ENCODE peak calls at places on chromosomes 6 and 20, in eight cellular contexts. One of them, this sample, is unnamed.
A peak's percentile ranks its signal among the peaks of the same experiment; 100 is the strongest.

GRCh38 chr20:19814241-19814640 is 56.2 kb downstream of the RIN2 start:
- DNase-seq in pulmonary artery endothelial cell: no peak
- DNase-seq in RPMI7951: no peak
- DNase-seq in CD4-positive, alpha-beta T cell: no peak
- DNase-seq in NCI-H460: no peak
- DNase-seq in effector CD8-positive, alpha-beta T cell: no peak
- DNase-seq in stimulated activated CD8-positive, alpha-beta memory T cell treated with anti-CD3 and anti-CD28 coated beads, Interleukin-15, amount 100 ng/mL, for 1 hour: no peak
- DNase-seq in HEK293T: no peak
- DNase-seq in this sample: no peak

GRCh38 chr6:166307082-166307980 is 861 bp downstream of the PRR18 start:
- DNase-seq in pulmonary artery endothelial cell: no peak
- DNase-seq in RPMI7951: no peak
- DNase-seq in HEK293T: no peak
- DNase-seq in NCI-H460: no peak
- DNase-seq in CD4-positive, alpha-beta T cell: no peak
- DNase-seq in stimulated activated CD8-positive, alpha-beta memory T cell treated with anti-CD3 and anti-CD28 coated beads, Interleukin-15, amount 100 ng/mL, for 1 hour: no peak
- DNase-seq in effector CD8-positive, alpha-beta T cell: no peak
- DNase-seq in this sample: peak; percentile 76

GRCh38 chr6:155314773-155315515 is 660 bp upstream of the TFB1M start:
- DNase-seq in effector CD8-positive, alpha-beta T cell: peak; percentile 16
- DNase-seq in NCI-H460: peak; percentile 68
- DNase-seq in CD4-positive, alpha-beta T cell: no peak
- DNase-seq in pulmonary artery endothelial cell: peak; percentile 58
- DNase-seq in RPMI7951: peak; percentile 93
- DNase-seq in stimulated activated CD8-positive, alpha-beta memory T cell treated with anti-CD3 and anti-CD28 coated beads, Interleukin-15, amount 100 ng/mL, for 1 hour: peak; percentile 10
- DNase-seq in HEK293T: peak; percentile 67
- DNase-seq in this sample: no peak

GRCh38 chr6:9040718-9041117 is 605.4 kb upstream of the SLC35B3 start:
- DNase-seq in stimulated activated CD8-positive, alpha-beta memory T cell treated with anti-CD3 and anti-CD28 coated beads, Interleukin-15, amount 100 ng/mL, for 1 hour: no peak
- DNase-seq in CD4-positive, alpha-beta T cell: no peak
- DNase-seq in NCI-H460: no peak
- DNase-seq in effector CD8-positive, alpha-beta T cell: no peak
- DNase-seq in pulmonary artery endothelial cell: no peak
- DNase-seq in HEK293T: no peak
- DNase-seq in RPMI7951: no peak
- DNase-seq in this sample: no peak

GRCh38 chr6:72464791-72465691 is 156.8 kb upstream of the KCNQ5 start:
- DNase-seq in NCI-H460: no peak
- DNase-seq in CD4-positive, alpha-beta T cell: no peak
- DNase-seq in effector CD8-positive, alpha-beta T cell: no peak
- DNase-seq in stimulated activated CD8-positive, alpha-beta memory T cell treated with anti-CD3 and anti-CD28 coated beads, Interleukin-15, amount 100 ng/mL, for 1 hour: no peak
- DNase-seq in RPMI7951: peak; percentile 4
- DNase-seq in HEK293T: no peak
- DNase-seq in pulmonary artery endothelial cell: no peak
- DNase-seq in this sample: no peak

GRCh38 chr20:47676219-47676721 is 109.0 kb downstream of the SULF2 start:
- DNase-seq in NCI-H460: no peak
- DNase-seq in CD4-positive, alpha-beta T cell: no peak
- DNase-seq in pulmonary artery endothelial cell: no peak
- DNase-seq in effector CD8-positive, alpha-beta T cell: no peak
- DNase-seq in HEK293T: no peak
- DNase-seq in stimulated activated CD8-positive, alpha-beta memory T cell treated with anti-CD3 and anti-CD28 coated beads, Interleukin-15, amount 100 ng/mL, for 1 hour: no peak
- DNase-seq in RPMI7951: no peak
- DNase-seq in this sample: no peak

GRCh38 chr20:1291191-1291741 is 25.2 kb downstream of the SNPH start:
- DNase-seq in pulmonary artery endothelial cell: no peak
- DNase-seq in RPMI7951: peak; percentile 49
- DNase-seq in stimulated activated CD8-positive, alpha-beta memory T cell treated with anti-CD3 and anti-CD28 coated beads, Interleukin-15, amount 100 ng/mL, for 1 hour: no peak
- DNase-seq in effector CD8-positive, alpha-beta T cell: no peak
- DNase-seq in HEK293T: no peak
- DNase-seq in CD4-positive, alpha-beta T cell: no peak
- DNase-seq in NCI-H460: no peak
- DNase-seq in this sample: no peak

GRCh38 chr20:25467441-25467840 is 60.0 kb downstream of the GINS1 start:
- DNase-seq in stimulated activated CD8-positive, alpha-beta memory T cell treated with anti-CD3 and anti-CD28 coated beads, Interleukin-15, amount 100 ng/mL, for 1 hour: no peak
- DNase-seq in CD4-positive, alpha-beta T cell: no peak
- DNase-seq in HEK293T: no peak
- DNase-seq in effector CD8-positive, alpha-beta T cell: no peak
- DNase-seq in pulmonary artery endothelial cell: no peak
- DNase-seq in RPMI7951: no peak
- DNase-seq in NCI-H460: no peak
- DNase-seq in this sample: no peak

GRCh38 chr6:32703347-32703746 is 36.9 kb upstream of the HLA-DQB1 start:
- DNase-seq in HEK293T: no peak
- DNase-seq in NCI-H460: no peak
- DNase-seq in CD4-positive, alpha-beta T cell: no peak
- DNase-seq in RPMI7951: no peak
- DNase-seq in pulmonary artery endothelial cell: no peak
- DNase-seq in stimulated activated CD8-positive, alpha-beta memory T cell treated with anti-CD3 and anti-CD28 coated beads, Interleukin-15, amount 100 ng/mL, for 1 hour: no peak
- DNase-seq in effector CD8-positive, alpha-beta T cell: no peak
- DNase-seq in this sample: no peak

GRCh38 chr6:22026160-22026678 is 270.6 kb downstream of the PRL start:
- DNase-seq in CD4-positive, alpha-beta T cell: no peak
- DNase-seq in effector CD8-positive, alpha-beta T cell: no peak
- DNase-seq in pulmonary artery endothelial cell: no peak
- DNase-seq in stimulated activated CD8-positive, alpha-beta memory T cell treated with anti-CD3 and anti-CD28 coated beads, Interleukin-15, amount 100 ng/mL, for 1 hour: no peak
- DNase-seq in NCI-H460: no peak
- DNase-seq in HEK293T: no peak
- DNase-seq in RPMI7951: peak; percentile 17
- DNase-seq in this sample: no peak

GRCh38 chr20:35174458-35175216 is 2.8 kb downstream of the PROCR start:
- DNase-seq in NCI-H460: no peak
- DNase-seq in RPMI7951: no peak
- DNase-seq in pulmonary artery endothelial cell: no peak
- DNase-seq in HEK293T: peak; percentile 65
- DNase-seq in effector CD8-positive, alpha-beta T cell: no peak
- DNase-seq in stimulated activated CD8-positive, alpha-beta memory T cell treated with anti-CD3 and anti-CD28 coated beads, Interleukin-15, amount 100 ng/mL, for 1 hour: no peak
- DNase-seq in CD4-positive, alpha-beta T cell: no peak
- DNase-seq in this sample: peak; percentile 28

GRCh38 chr6:6931047-6932025 is 176.4 kb upstream of the RREB1 start:
- DNase-seq in pulmonary artery endothelial cell: no peak
- DNase-seq in CD4-positive, alpha-beta T cell: no peak
- DNase-seq in stimulated activated CD8-positive, alpha-beta memory T cell treated with anti-CD3 and anti-CD28 coated beads, Interleukin-15, amount 100 ng/mL, for 1 hour: no peak
- DNase-seq in effector CD8-positive, alpha-beta T cell: no peak
- DNase-seq in NCI-H460: no peak
- DNase-seq in RPMI7951: no peak
- DNase-seq in HEK293T: no peak
- DNase-seq in this sample: no peak

GRCh38 chr6:11437824-11438459 is 99.6 kb upstream of the TMEM170B start:
- DNase-seq in pulmonary artery endothelial cell: peak; percentile 58
- DNase-seq in CD4-positive, alpha-beta T cell: no peak
- DNase-seq in NCI-H460: no peak
- DNase-seq in HEK293T: no peak
- DNase-seq in effector CD8-positive, alpha-beta T cell: no peak
- DNase-seq in RPMI7951: peak; percentile 79
- DNase-seq in stimulated activated CD8-positive, alpha-beta memory T cell treated with anti-CD3 and anti-CD28 coated beads, Interleukin-15, amount 100 ng/mL, for 1 hour: no peak
- DNase-seq in this sample: no peak

GRCh38 chr6:104995989-104996617 is 39.2 kb downstream of the LIN28B start:
- DNase-seq in HEK293T: no peak
- DNase-seq in pulmonary artery endothelial cell: no peak
- DNase-seq in effector CD8-positive, alpha-beta T cell: no peak
- DNase-seq in CD4-positive, alpha-beta T cell: no peak
- DNase-seq in stimulated activated CD8-positive, alpha-beta memory T cell treated with anti-CD3 and anti-CD28 coated beads, Interleukin-15, amount 100 ng/mL, for 1 hour: no peak
- DNase-seq in RPMI7951: peak; percentile 2
- DNase-seq in NCI-H460: no peak
- DNase-seq in this sample: no peak

GRCh38 chr6:1865585-1865984 is 255.9 kb downstream of the FOXC1 start:
- DNase-seq in HEK293T: no peak
- DNase-seq in RPMI7951: peak; percentile 16
- DNase-seq in NCI-H460: no peak
- DNase-seq in stimulated activated CD8-positive, alpha-beta memory T cell treated with anti-CD3 and anti-CD28 coated beads, Interleukin-15, amount 100 ng/mL, for 1 hour: no peak
- DNase-seq in CD4-positive, alpha-beta T cell: no peak
- DNase-seq in effector CD8-positive, alpha-beta T cell: no peak
- DNase-seq in pulmonary artery endothelial cell: no peak
- DNase-seq in this sample: no peak

GRCh38 chr20:7196481-7196880 is 429.0 kb downstream of the BMP2 start:
- DNase-seq in stimulated activated CD8-positive, alpha-beta memory T cell treated with anti-CD3 and anti-CD28 coated beads, Interleukin-15, amount 100 ng/mL, for 1 hour: no peak
- DNase-seq in CD4-positive, alpha-beta T cell: no peak
- DNase-seq in pulmonary artery endothelial cell: no peak
- DNase-seq in HEK293T: no peak
- DNase-seq in RPMI7951: peak; percentile 3
- DNase-seq in NCI-H460: no peak
- DNase-seq in effector CD8-positive, alpha-beta T cell: no peak
- DNase-seq in this sample: no peak

GRCh38 chr6:17584241-17584803 is 15.8 kb upstream of the FAM8A1 start:
- DNase-seq in stimulated activated CD8-positive, alpha-beta memory T cell treated with anti-CD3 and anti-CD28 coated beads, Interleukin-15, amount 100 ng/mL, for 1 hour: no peak
- DNase-seq in RPMI7951: peak; percentile 76
- DNase-seq in pulmonary artery endothelial cell: peak; percentile 74
- DNase-seq in NCI-H460: peak; percentile 55
- DNase-seq in CD4-positive, alpha-beta T cell: no peak
- DNase-seq in effector CD8-positive, alpha-beta T cell: no peak
- DNase-seq in HEK293T: peak; percentile 59
- DNase-seq in this sample: no peak

GRCh38 chr6:11384531-11385309 is 152.3 kb upstream of the NEDD9 start:
- DNase-seq in effector CD8-positive, alpha-beta T cell: no peak
- DNase-seq in pulmonary artery endothelial cell: no peak
- DNase-seq in RPMI7951: peak; percentile 81
- DNase-seq in CD4-positive, alpha-beta T cell: no peak
- DNase-seq in HEK293T: no peak
- DNase-seq in NCI-H460: no peak
- DNase-seq in stimulated activated CD8-positive, alpha-beta memory T cell treated with anti-CD3 and anti-CD28 coated beads, Interleukin-15, amount 100 ng/mL, for 1 hour: no peak
- DNase-seq in this sample: no peak

GRCh38 chr6:109374493-109374892 is 7.8 kb downstream of the CD164 start:
- DNase-seq in effector CD8-positive, alpha-beta T cell: no peak
- DNase-seq in RPMI7951: no peak
- DNase-seq in stimulated activated CD8-positive, alpha-beta memory T cell treated with anti-CD3 and anti-CD28 coated beads, Interleukin-15, amount 100 ng/mL, for 1 hour: no peak
- DNase-seq in pulmonary artery endothelial cell: no peak
- DNase-seq in HEK293T: no peak
- DNase-seq in NCI-H460: no peak
- DNase-seq in CD4-positive, alpha-beta T cell: no peak
- DNase-seq in this sample: no peak

GRCh38 chr6:48037946-48038345 is 73.1 kb downstream of the PTCHD4 start:
- DNase-seq in pulmonary artery endothelial cell: no peak
- DNase-seq in effector CD8-positive, alpha-beta T cell: no peak
- DNase-seq in HEK293T: no peak
- DNase-seq in CD4-positive, alpha-beta T cell: no peak
- DNase-seq in NCI-H460: no peak
- DNase-seq in RPMI7951: no peak
- DNase-seq in stimulated activated CD8-positive, alpha-beta memory T cell treated with anti-CD3 and anti-CD28 coated beads, Interleukin-15, amount 100 ng/mL, for 1 hour: no peak
- DNase-seq in this sample: no peak

GRCh38 chr6:117449549-117450439 is 24.1 kb upstream of the ROS1 start:
- DNase-seq in RPMI7951: peak; percentile 75
- DNase-seq in CD4-positive, alpha-beta T cell: peak; percentile 50
- DNase-seq in pulmonary artery endothelial cell: peak; percentile 39
- DNase-seq in HEK293T: peak; percentile 48
- DNase-seq in effector CD8-positive, alpha-beta T cell: peak; percentile 42
- DNase-seq in stimulated activated CD8-positive, alpha-beta memory T cell treated with anti-CD3 and anti-CD28 coated beads, Interleukin-15, amount 100 ng/mL, for 1 hour: peak; percentile 40
- DNase-seq in NCI-H460: peak; percentile 28
- DNase-seq in this sample: peak; percentile 45

GRCh38 chr6:143241110-143241509 is 180.4 kb downstream of the AIG1 start:
- DNase-seq in RPMI7951: no peak
- DNase-seq in HEK293T: no peak
- DNase-seq in pulmonary artery endothelial cell: no peak
- DNase-seq in effector CD8-positive, alpha-beta T cell: no peak
- DNase-seq in stimulated activated CD8-positive, alpha-beta memory T cell treated with anti-CD3 and anti-CD28 coated beads, Interleukin-15, amount 100 ng/mL, for 1 hour: no peak
- DNase-seq in NCI-H460: no peak
- DNase-seq in CD4-positive, alpha-beta T cell: no peak
- DNase-seq in this sample: no peak

GRCh38 chr6:84415517-84415916 is 188.1 kb upstream of the CEP162 start:
- DNase-seq in CD4-positive, alpha-beta T cell: no peak
- DNase-seq in effector CD8-positive, alpha-beta T cell: no peak
- DNase-seq in pulmonary artery endothelial cell: no peak
- DNase-seq in NCI-H460: no peak
- DNase-seq in RPMI7951: no peak
- DNase-seq in HEK293T: no peak
- DNase-seq in stimulated activated CD8-positive, alpha-beta memory T cell treated with anti-CD3 and anti-CD28 coated beads, Interleukin-15, amount 100 ng/mL, for 1 hour: no peak
- DNase-seq in this sample: no peak

GRCh38 chr6:150008588-150008987 is 16.7 kb downstream of the RAET1L start:
- DNase-seq in stimulated activated CD8-positive, alpha-beta memory T cell treated with anti-CD3 and anti-CD28 coated beads, Interleukin-15, amount 100 ng/mL, for 1 hour: no peak
- DNase-seq in RPMI7951: peak; percentile 28
- DNase-seq in HEK293T: no peak
- DNase-seq in NCI-H460: no peak
- DNase-seq in effector CD8-positive, alpha-beta T cell: no peak
- DNase-seq in CD4-positive, alpha-beta T cell: no peak
- DNase-seq in pulmonary artery endothelial cell: no peak
- DNase-seq in this sample: no peak

GRCh38 chr20:54084727-54085368 is 14.5 kb upstream of the BCAS1 start:
- DNase-seq in CD4-positive, alpha-beta T cell: no peak
- DNase-seq in effector CD8-positive, alpha-beta T cell: no peak
- DNase-seq in pulmonary artery endothelial cell: no peak
- DNase-seq in NCI-H460: no peak
- DNase-seq in HEK293T: no peak
- DNase-seq in stimulated activated CD8-positive, alpha-beta memory T cell treated with anti-CD3 and anti-CD28 coated beads, Interleukin-15, amount 100 ng/mL, for 1 hour: no peak
- DNase-seq in RPMI7951: peak; percentile 86
- DNase-seq in this sample: no peak

GRCh38 chr6:470901-471448 is 79.4 kb downstream of the IRF4 start:
- DNase-seq in pulmonary artery endothelial cell: no peak
- DNase-seq in RPMI7951: no peak
- DNase-seq in CD4-positive, alpha-beta T cell: no peak
- DNase-seq in NCI-H460: no peak
- DNase-seq in HEK293T: no peak
- DNase-seq in stimulated activated CD8-positive, alpha-beta memory T cell treated with anti-CD3 and anti-CD28 coated beads, Interleukin-15, amount 100 ng/mL, for 1 hour: no peak
- DNase-seq in effector CD8-positive, alpha-beta T cell: no peak
- DNase-seq in this sample: no peak

GRCh38 chr20:34574426-34574825 is 15.9 kb downstream of the MAP1LC3A start:
- DNase-seq in NCI-H460: no peak
- DNase-seq in stimulated activated CD8-positive, alpha-beta memory T cell treated with anti-CD3 and anti-CD28 coated beads, Interleukin-15, amount 100 ng/mL, for 1 hour: no peak
- DNase-seq in RPMI7951: no peak
- DNase-seq in effector CD8-positive, alpha-beta T cell: no peak
- DNase-seq in CD4-positive, alpha-beta T cell: no peak
- DNase-seq in HEK293T: no peak
- DNase-seq in pulmonary artery endothelial cell: no peak
- DNase-seq in this sample: no peak

GRCh38 chr6:34992353-34992752 is 103.3 kb downstream of the ANKS1A start:
- DNase-seq in stimulated activated CD8-positive, alpha-beta memory T cell treated with anti-CD3 and anti-CD28 coated beads, Interleukin-15, amount 100 ng/mL, for 1 hour: no peak
- DNase-seq in HEK293T: no peak
- DNase-seq in RPMI7951: no peak
- DNase-seq in NCI-H460: no peak
- DNase-seq in effector CD8-positive, alpha-beta T cell: no peak
- DNase-seq in CD4-positive, alpha-beta T cell: no peak
- DNase-seq in pulmonary artery endothelial cell: no peak
- DNase-seq in this sample: no peak

GRCh38 chr20:54650201-54650722 is 174.9 kb downstream of the DOK5 start:
- DNase-seq in CD4-positive, alpha-beta T cell: no peak
- DNase-seq in HEK293T: no peak
- DNase-seq in pulmonary artery endothelial cell: no peak
- DNase-seq in RPMI7951: no peak
- DNase-seq in stimulated activated CD8-positive, alpha-beta memory T cell treated with anti-CD3 and anti-CD28 coated beads, Interleukin-15, amount 100 ng/mL, for 1 hour: no peak
- DNase-seq in NCI-H460: no peak
- DNase-seq in effector CD8-positive, alpha-beta T cell: no peak
- DNase-seq in this sample: no peak

GRCh38 chr6:7129784-7130569 is 22.2 kb downstream of the RREB1 start:
- DNase-seq in CD4-positive, alpha-beta T cell: no peak
- DNase-seq in stimulated activated CD8-positive, alpha-beta memory T cell treated with anti-CD3 and anti-CD28 coated beads, Interleukin-15, amount 100 ng/mL, for 1 hour: no peak
- DNase-seq in effector CD8-positive, alpha-beta T cell: no peak
- DNase-seq in HEK293T: no peak
- DNase-seq in RPMI7951: peak; percentile 77
- DNase-seq in NCI-H460: no peak
- DNase-seq in pulmonary artery endothelial cell: no peak
- DNase-seq in this sample: no peak

GRCh38 chr6:138093632-138094031 is 13.6 kb downstream of the PERP start:
- DNase-seq in pulmonary artery endothelial cell: no peak
- DNase-seq in HEK293T: no peak
- DNase-seq in NCI-H460: no peak
- DNase-seq in stimulated activated CD8-positive, alpha-beta memory T cell treated with anti-CD3 and anti-CD28 coated beads, Interleukin-15, amount 100 ng/mL, for 1 hour: no peak
- DNase-seq in RPMI7951: no peak
- DNase-seq in CD4-positive, alpha-beta T cell: no peak
- DNase-seq in effector CD8-positive, alpha-beta T cell: no peak
- DNase-seq in this sample: no peak

GRCh38 chr6:149897855-149898744 is at the start of gene RAET1E:
- DNase-seq in effector CD8-positive, alpha-beta T cell: no peak
- DNase-seq in stimulated activated CD8-positive, alpha-beta memory T cell treated with anti-CD3 and anti-CD28 coated beads, Interleukin-15, amount 100 ng/mL, for 1 hour: no peak
- DNase-seq in HEK293T: peak; percentile 17
- DNase-seq in pulmonary artery endothelial cell: no peak
- DNase-seq in RPMI7951: no peak
- DNase-seq in NCI-H460: no peak
- DNase-seq in CD4-positive, alpha-beta T cell: no peak
- DNase-seq in this sample: no peak

GRCh38 chr6:35757461-35758123 is 18.8 kb upstream of the CLPSL2 start:
- DNase-seq in stimulated activated CD8-positive, alpha-beta memory T cell treated with anti-CD3 and anti-CD28 coated beads, Interleukin-15, amount 100 ng/mL, for 1 hour: no peak
- DNase-seq in NCI-H460: peak; percentile 26
- DNase-seq in HEK293T: peak; percentile 69
- DNase-seq in effector CD8-positive, alpha-beta T cell: no peak
- DNase-seq in pulmonary artery endothelial cell: no peak
- DNase-seq in CD4-positive, alpha-beta T cell: no peak
- DNase-seq in RPMI7951: peak; percentile 39
- DNase-seq in this sample: no peak

GRCh38 chr6:73169633-73170032 is 55.7 kb downstream of the KHDC1L start:
- DNase-seq in effector CD8-positive, alpha-beta T cell: no peak
- DNase-seq in stimulated activated CD8-positive, alpha-beta memory T cell treated with anti-CD3 and anti-CD28 coated beads, Interleukin-15, amount 100 ng/mL, for 1 hour: no peak
- DNase-seq in CD4-positive, alpha-beta T cell: no peak
- DNase-seq in NCI-H460: no peak
- DNase-seq in HEK293T: no peak
- DNase-seq in pulmonary artery endothelial cell: no peak
- DNase-seq in RPMI7951: no peak
- DNase-seq in this sample: no peak

This sample was measured in glutamatergic neuron.